ENCODE peak calls at places on chromosome 17, in seven cellular contexts. S is colonic mucosa, G is PC-3, M is thoracic aorta, C is upper lobe of right lung, X is A549, O is AG10803. Q is an unnamed sample.

GRCh38 chr17:77332981-77333685 is 192.4 kb downstream of the SEC14L1 start:
- DNase-seq in S (peak; percentile 18), G (peak; percentile 93), O (peak; percentile 96), C (peak; percentile 16), M (no peak), X (no peak), Q (no peak)

GRCh38 chr17:29588017-29588557 is 1.4 kb downstream of the GIT1 start:
- DNase-seq in X (no peak), M (no peak), O (no peak), C (no peak), G (no peak), S (no peak), Q (no peak)

GRCh38 chr17:66803474-66803951 is 31.4 kb upstream of the CACNG5 start:
- DNase-seq in S (no peak), O (no peak), C (no peak), G (no peak), X (no peak), M (no peak), Q (no peak)

GRCh38 chr17:57861000-57861736 is 11.3 kb upstream of the MRPS23 start:
- DNase-seq in S (peak; percentile 86), O (peak; percentile 41), G (peak; percentile 50), C (peak; percentile 82), X (peak; percentile 78), M (peak; percentile 36), Q (no peak)

GRCh38 chr17:332023-332422 is 20.6 kb downstream of the RPH3AL start:
- DNase-seq in O (no peak), G (no peak), S (no peak), M (no peak), C (peak; percentile 38), X (no peak), Q (no peak)

GRCh38 chr17:66190738-66191606 is 961 bp downstream of the CEP112 start:
- DNase-seq in M (no peak), C (no peak), S (peak; percentile 23), G (peak; percentile 73), X (peak; percentile 16), O (peak; percentile 56), Q (no peak)

GRCh38 chr17:2545393-2545792 is 33.7 kb upstream of the METTL16 start:
- DNase-seq in O (no peak), C (peak; percentile 80), M (no peak), X (no peak), G (no peak), S (no peak), Q (no peak)

GRCh38 chr17:42072323-42073187 is 22.2 kb upstream of the C17orf113 start:
- DNase-seq in X (peak; percentile 33), O (no peak), M (no peak), G (no peak), C (peak; percentile 71), S (no peak), Q (no peak)

GRCh38 chr17:77419095-77419494 is 278.3 kb downstream of the SEC14L1 start:
- DNase-seq in C (no peak), M (no peak), S (no peak), O (no peak), X (no peak), G (no peak), Q (no peak)

GRCh38 chr17:50267074-50267841 is 7.0 kb upstream of the TMEM92 start:
- DNase-seq in X (no peak), O (peak; percentile 85), G (no peak), S (peak; percentile 17), M (no peak), C (peak; percentile 59), Q (no peak)

GRCh38 chr17:70276931-70277330 is 107.6 kb downstream of the KCNJ2 start:
- DNase-seq in O (no peak), C (no peak), S (no peak), G (peak; percentile 57), X (no peak), M (no peak), Q (no peak)

GRCh38 chr17:57911834-57912673 is 43.2 kb downstream of the CUEDC1 start:
- DNase-seq in O (peak; percentile 79), G (peak; percentile 95), X (no peak), S (peak; percentile 96), C (peak; percentile 89), M (peak; percentile 76), Q (no peak)

GRCh38 chr17:1574697-1575471 is 12.3 kb upstream of the PITPNA start:
- DNase-seq in X (no peak), G (no peak), C (peak; percentile 72), O (no peak), S (no peak), M (no peak), Q (no peak)

GRCh38 chr17:71777048-71777638 is 343.7 kb upstream of the SOX9 start:
- DNase-seq in S (no peak), C (no peak), M (no peak), O (peak; percentile 12), G (no peak), X (no peak), Q (no peak)
- TF ChIP-seq CTCF in S (no peak), C (no peak), M (no peak), O (no peak), G (peak; percentile 27), X (no peak), Q (no peak)

GRCh38 chr17:7742729-7743128 is 25.2 kb downstream of the DNAH2 start:
- DNase-seq in O (no peak), G (no peak), C (peak; percentile 19), M (no peak), S (no peak), X (no peak), Q (no peak)

GRCh38 chr17:7739746-7740145 is 22.2 kb downstream of the DNAH2 start:
- DNase-seq in M (no peak), O (no peak), G (no peak), S (no peak), X (no peak), C (peak; percentile 51), Q (no peak)

GRCh38 chr17:7737601-7738000 is 20.1 kb downstream of the DNAH2 start:
- DNase-seq in X (no peak), O (no peak), G (no peak), C (peak; percentile 58), M (no peak), S (no peak), Q (no peak)

GRCh38 chr17:7744416-7744815 is 26.9 kb downstream of the DNAH2 start:
- DNase-seq in G (no peak), X (no peak), C (peak; percentile 52), O (no peak), S (no peak), M (no peak), Q (no peak)

DNA sequence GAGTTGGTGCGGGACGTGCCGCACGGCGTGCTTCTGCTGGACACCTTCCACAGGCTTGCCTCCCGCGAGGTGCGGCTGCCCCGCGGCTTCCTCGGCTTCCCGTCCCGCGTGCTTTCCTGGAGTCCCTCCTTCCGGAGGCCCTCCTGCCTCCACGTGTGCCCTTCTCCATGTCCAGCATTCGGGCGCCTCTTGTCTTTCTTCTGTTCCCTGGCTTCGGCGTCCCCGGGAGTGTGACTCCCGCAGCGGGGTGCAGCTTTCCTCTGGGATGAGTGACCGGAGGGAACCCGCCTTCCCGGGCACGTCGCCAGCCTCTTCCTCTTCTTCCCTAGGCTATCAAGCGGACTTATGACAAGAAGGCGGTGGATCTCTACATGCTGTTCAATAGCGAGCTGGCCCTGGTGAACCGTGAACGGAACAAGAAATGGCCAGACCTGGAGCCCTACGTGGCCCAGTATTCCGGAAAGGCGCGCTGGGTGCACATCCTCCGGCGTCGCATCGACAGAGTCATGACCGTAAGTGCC is 23.0 kb downstream of the DNAH2 start:
- DNase-seq in M (no peak), X (no peak), C (peak; percentile 64), G (no peak), O (no peak), S (no peak), Q (no peak)
- TF ChIP-seq CTCF in M (no peak), X (no peak), C (no peak), G (no peak), O (no peak), S (no peak), Q (no peak)

DNA sequence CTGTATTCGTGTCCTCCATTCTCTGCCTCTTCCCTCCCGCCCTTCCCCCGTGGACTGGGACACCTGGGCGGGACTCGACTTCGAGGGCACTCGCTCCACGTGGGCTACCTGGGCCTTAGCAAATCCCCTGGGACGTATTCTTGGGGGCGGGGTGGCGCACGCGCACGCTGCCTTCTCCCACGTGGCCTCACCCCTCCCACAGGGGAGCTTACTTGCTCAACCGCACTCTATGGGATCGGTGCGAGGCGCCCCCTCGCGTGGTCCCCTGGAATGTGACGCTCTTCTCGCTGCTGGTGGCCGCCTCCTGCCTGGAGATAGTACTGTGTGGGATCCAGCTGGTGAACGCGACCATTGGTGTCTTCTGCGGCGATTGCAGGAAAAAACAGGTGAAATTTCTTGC is 3.5 kb downstream of the VMO1 start:
- DNase-seq in G (no peak), M (no peak), C (peak; percentile 82), X (no peak), O (no peak), S (no peak), Q (no peak)
- TF ChIP-seq CTCF in G (no peak), M (no peak), C (peak; percentile 14), X (no peak), O (no peak), S (no peak), Q (no peak)

GRCh38 chr17:38456031-38456815 is 28.0 kb downstream of the ARHGAP23 start:
- DNase-seq in X (peak; percentile 18), S (no peak), M (no peak), C (no peak), G (no peak), O (no peak), Q (no peak)
- TF ChIP-seq CTCF in X (no peak), S (no peak), M (no peak), C (peak; percentile 14), G (no peak), O (no peak), Q (peak; percentile 33)

GRCh38 chr17:5078106-5079028 is at the start of gene ZFP3:
- DNase-seq in X (peak; percentile 70), C (peak; percentile 95), S (peak; percentile 88), O (peak; percentile 92), M (no peak), G (peak; percentile 52), Q (peak; percentile 68)
- TF ChIP-seq CTCF in X (no peak), C (no peak), S (no peak), O (peak; percentile 19), M (no peak), G (no peak), Q (peak; percentile 44)

DNA sequence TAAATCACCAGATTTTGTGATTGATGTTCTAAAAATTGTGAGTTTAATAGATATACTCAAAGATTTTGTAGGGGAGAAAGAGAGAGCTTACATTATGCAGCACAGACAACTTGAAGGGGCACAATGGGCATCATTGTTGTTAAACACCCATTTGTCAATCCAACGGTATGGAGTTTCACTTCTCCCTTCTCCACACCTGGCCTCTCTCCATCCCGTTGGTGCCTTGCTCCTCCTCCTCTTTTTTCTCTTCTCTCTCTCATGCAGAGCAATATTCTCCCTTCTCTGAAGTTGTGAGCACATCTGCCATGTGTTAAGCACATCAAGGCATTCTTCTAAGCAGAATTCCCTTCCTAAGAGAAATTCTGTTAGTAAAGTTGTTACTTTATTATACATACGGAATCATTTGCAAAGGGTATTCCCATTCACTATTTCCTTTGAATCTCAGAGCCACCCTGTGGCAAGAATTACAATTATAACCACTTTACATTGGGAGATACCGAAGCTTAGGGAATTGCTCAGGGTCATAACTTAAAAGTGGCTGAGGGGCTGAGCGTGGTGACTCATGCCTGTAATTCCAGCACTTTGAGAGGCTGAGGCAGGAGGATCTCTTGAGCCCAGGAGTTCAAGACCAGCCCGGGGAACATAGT is 40.5 kb upstream of the SKAP1 start:
- DNase-seq in M (no peak), O (peak; percentile 81), X (no peak), G (peak; percentile 47), S (no peak), C (no peak), Q (no peak)
- TF ChIP-seq CTCF in M (no peak), O (peak; percentile 46), X (no peak), G (peak; percentile 40), S (no peak), C (no peak), Q (no peak)

GRCh38 chr17:43332211-43332610 is 66.6 kb upstream of the ARL4D start:
- DNase-seq in O (no peak), X (no peak), M (no peak), G (no peak), S (no peak), C (no peak), Q (no peak)
- TF ChIP-seq CTCF in O (no peak), X (no peak), M (no peak), G (no peak), S (no peak), C (no peak), Q (no peak)